ENCODE peak calls at places on chromosomes 1 and 21, in four cellular contexts. E is fibroblast of pulmonary artery, O is Peyer's patch, P is T-helper 2 cell. G is an unnamed sample.

GRCh38 chr1:112544753-112545152 is 36.0 kb downstream of the WNT2B start:
- DNase-seq in E (peak), O (no peak), P (no peak), G (peak)

GRCh38 chr21:31338892-31339368 is 5.1 kb downstream of the TIAM1 start:
- DNase-seq in P (no peak), E (no peak), O (no peak), G (no peak)

GRCh38 chr1:246930830-246931548 is 759 bp downstream of the AHCTF1 start:
- DNase-seq in O (peak), P (peak), E (peak), G (peak)

GRCh38 chr1:172837816-172838680 is 179.1 kb downstream of the FASLG start:
- DNase-seq in P (no peak), O (no peak), E (peak), G (no peak)

GRCh38 chr1:209231476-209232156 is 351.9 kb upstream of the CAMK1G start:
- DNase-seq in O (no peak), P (no peak), E (no peak), G (no peak)

GRCh38 chr1:203276916-203277535 is 28.3 kb upstream of the BTG2 start:
- DNase-seq in E (no peak), P (no peak), O (no peak), G (no peak)

GRCh38 chr1:119336738-119337315 is 31.8 kb upstream of the HAO2 start:
- DNase-seq in O (no peak), P (no peak), E (peak), G (no peak)

GRCh38 chr1:21961337-21961736 is 15.5 kb upstream of the CELA3B start:
- DNase-seq in P (no peak), E (no peak), O (no peak), G (no peak)

GRCh38 chr1:23728997-23729390 is 14.3 kb upstream of the ELOA start:
- DNase-seq in P (no peak), E (no peak), O (no peak), G (no peak)

GRCh38 chr1:180211860-180212229 is 18.2 kb upstream of the LHX4 start:
- DNase-seq in E (no peak), O (no peak), P (no peak), G (no peak)

GRCh38 chr1:55813619-55814018 is 598.5 kb upstream of the USP24 start:
- DNase-seq in O (no peak), E (peak), P (no peak), G (no peak)

GRCh38 chr1:172708452-172708851 is 49.5 kb downstream of the FASLG start:
- DNase-seq in E (no peak), O (no peak), P (no peak), G (no peak)

GRCh38 chr1:65235867-65236805 is 73.2 kb upstream of the DNAJC6 start:
- DNase-seq in P (no peak), O (no peak), E (peak), G (peak)

GRCh38 chr1:78607334-78607927 is 12.8 kb upstream of the IFI44L start:
- DNase-seq in E (peak), O (no peak), P (no peak), G (peak)